ENCODE peak calls at places on chromosomes 13 and 19, in seven cellular contexts. I is HCT116, P is GM12878, U is H1, H is HepG2, E is K562, D is SK-N-SH. V is an unnamed sample.

GRCh38 chr13:59782696-59783095 is 381.0 kb downstream of the DIAPH3 start:
- DNase-seq in I (no peak), P (no peak), U (no peak), H (no peak), E (no peak), D (no peak), V (no peak)

GRCh38 chr13:91169641-91170040 is 177.8 kb upstream of the MIR17HG start:
- DNase-seq in I (no peak), P (no peak), U (no peak), H (no peak), E (no peak), D (no peak), V (no peak)

GRCh38 chr13:22080832-22081231 is 410.0 kb downstream of the FGF9 start:
- DNase-seq in I (no peak), P (no peak), U (no peak), H (no peak), E (no peak), D (no peak), V (no peak)

GRCh38 chr13:42334329-42334706 is 62.4 kb downstream of the AKAP11 start:
- DNase-seq in I (no peak), P (peak), U (peak), H (no peak), E (no peak), D (no peak), V (no peak)

GRCh38 chr13:22061806-22062391 is 391.0 kb downstream of the FGF9 start:
- DNase-seq in I (no peak), P (peak), U (no peak), H (no peak), E (no peak), D (no peak), V (no peak)

GRCh38 chr13:82330499-82330898 is 1551.8 kb downstream of the SLITRK1 start:
- DNase-seq in I (no peak), P (no peak), U (no peak), H (peak), E (peak), D (no peak), V (no peak)

GRCh38 chr19:53659292-53659691 is 27.5 kb downstream of the DPRX start:
- DNase-seq in I (no peak), P (no peak), U (peak), H (peak), E (peak), D (peak), V (peak)

GRCh38 chr19:45475537-45476348 is 7.9 kb downstream of the FOSB start:
- DNase-seq in I (no peak), P (no peak), U (no peak), H (no peak), E (no peak), D (no peak), V (no peak)

GRCh38 chr13:99062593-99062992 is 84.7 kb upstream of the DOCK9 start:
- DNase-seq in I (no peak), P (no peak), U (no peak), H (no peak), E (no peak), D (no peak), V (no peak)

GRCh38 chr19:47444388-47444821 is 25.1 kb upstream of the MEIS3 start:
- DNase-seq in I (no peak), P (no peak), U (peak), H (no peak), E (peak), D (no peak), V (no peak)

GRCh38 chr13:29935309-29935981 is 85.0 kb upstream of the UBL3 start:
- DNase-seq in I (no peak), P (peak), U (no peak), H (no peak), E (no peak), D (no peak), V (no peak)

GRCh38 chr13:110546933-110547332 is 14.6 kb downstream of the RAB20 start:
- DNase-seq in I (peak), P (no peak), U (no peak), H (peak), E (no peak), D (no peak), V (peak)

GRCh38 chr13:39892731-39893293 is 237.3 kb downstream of the COG6 start:
- DNase-seq in I (no peak), P (no peak), U (no peak), H (no peak), E (no peak), D (peak), V (no peak)

GRCh38 chr19:43524922-43525835 is 1.8 kb downstream of the ETHE1 start:
- DNase-seq in I (peak), P (peak), U (peak), H (peak), E (no peak), D (no peak), V (peak)

GRCh38 chr13:97911311-97912138 is 42.0 kb upstream of the IPO5 start:
- DNase-seq in I (peak), P (no peak), U (peak), H (peak), E (peak), D (peak), V (no peak)

GRCh38 chr13:32430018-32430747 is 2.3 kb upstream of the N4BP2L1 start:
- DNase-seq in I (no peak), P (no peak), U (no peak), H (no peak), E (no peak), D (no peak), V (no peak)

GRCh38 chr13:44236370-44236769 is 137.3 kb upstream of the SERP2 start:
- DNase-seq in I (no peak), P (no peak), U (no peak), H (no peak), E (no peak), D (no peak), V (no peak)

GRCh38 chr19:49930483-49931011 is 1.2 kb upstream of the NUP62 start:
- DNase-seq in I (peak), P (no peak), U (peak), H (no peak), E (peak), D (no peak), V (peak)

GRCh38 chr19:15239337-15239949 is 7.2 kb upstream of the EPHX3 start:
- DNase-seq in I (no peak), P (no peak), U (no peak), H (no peak), E (no peak), D (no peak), V (no peak)

GRCh38 chr13:76792680-76793334 is 93.4 kb downstream of the KCTD12 start:
- DNase-seq in I (no peak), P (no peak), U (no peak), H (no peak), E (no peak), D (no peak), V (no peak)

GRCh38 chr13:66805657-66806056 is 424.5 kb downstream of the PCDH9 start:
- DNase-seq in I (no peak), P (no peak), U (no peak), H (no peak), E (no peak), D (no peak), V (no peak)

GRCh38 chr13:36509369-36509768 is 77.1 kb downstream of the CCNA1 start:
- DNase-seq in I (no peak), P (no peak), U (no peak), H (no peak), E (no peak), D (no peak), V (no peak)

GRCh38 chr13:38348890-38349289 is 761 bp upstream of the UFM1 start:
- DNase-seq in I (no peak), P (no peak), U (no peak), H (no peak), E (no peak), D (no peak), V (no peak)

GRCh38 chr13:101751488-101751887 is 299.0 kb downstream of the ITGBL1 start:
- DNase-seq in I (no peak), P (no peak), U (no peak), H (no peak), E (no peak), D (peak), V (no peak)

GRCh38 chr19:37007587-37008220 is 70.5 kb upstream of the ZNF420 start:
- DNase-seq in I (no peak), P (no peak), U (no peak), H (no peak), E (peak), D (peak), V (no peak)

GRCh38 chr19:40807147-40808020 is 8.4 kb downstream of the EGLN2 start:
- DNase-seq in I (no peak), P (no peak), U (peak), H (peak), E (peak), D (no peak), V (peak)

GRCh38 chr13:51728972-51729371 is 75.0 kb downstream of the DHRS12 start:
- DNase-seq in I (no peak), P (no peak), U (no peak), H (no peak), E (no peak), D (no peak), V (no peak)

GRCh38 chr13:32340917-32341316 is 25.6 kb downstream of the BRCA2 start:
- DNase-seq in I (no peak), P (no peak), U (no peak), H (no peak), E (no peak), D (no peak), V (no peak)

GRCh38 chr13:83881917-83882625 is at the start of gene SLITRK1:
- DNase-seq in I (no peak), P (peak), U (peak), H (no peak), E (no peak), D (peak), V (no peak)

GRCh38 chr19:409515-410242 is 732 bp upstream of the C2CD4C start:
- DNase-seq in I (no peak), P (no peak), U (peak), H (no peak), E (peak), D (peak), V (no peak)

GRCh38 chr13:112441779-112442310 is 65.7 kb downstream of the SPACA7 start:
- DNase-seq in I (no peak), P (no peak), U (no peak), H (no peak), E (no peak), D (no peak), V (no peak)

GRCh38 chr19:45376045-45376724 is 5.8 kb upstream of the ERCC2 start:
- DNase-seq in I (peak), P (no peak), U (peak), H (peak), E (no peak), D (peak), V (no peak)

GRCh38 chr19:13212759-13213330 is 62.6 kb downstream of the IER2 start:
- DNase-seq in I (peak), P (peak), U (peak), H (peak), E (peak), D (peak), V (peak)

GRCh38 chr19:16228637-16229321 is 31.1 kb downstream of the AP1M1 start:
- DNase-seq in I (no peak), P (no peak), U (no peak), H (no peak), E (no peak), D (no peak), V (no peak)

GRCh38 chr13:28049880-28050871 is 50.2 kb downstream of the FLT3 start:
- DNase-seq in I (no peak), P (no peak), U (no peak), H (no peak), E (no peak), D (no peak), V (no peak)

GRCh38 chr13:101127741-101128353 is 288.5 kb downstream of the NALCN start:
- DNase-seq in I (peak), P (no peak), U (no peak), H (peak), E (peak), D (peak), V (peak)

GRCh38 chr19:17482877-17483604 is 12.7 kb downstream of the SLC27A1 start:
- DNase-seq in I (no peak), P (no peak), U (no peak), H (no peak), E (no peak), D (peak), V (no peak)

GRCh38 chr19:13615890-13616289 is 109.6 kb upstream of the CACNA1A start:
- DNase-seq in I (no peak), P (no peak), U (no peak), H (no peak), E (no peak), D (no peak), V (no peak)

GRCh38 chr19:4035582-4035981 is 28.0 kb downstream of the PIAS4 start:
- DNase-seq in I (no peak), P (no peak), U (no peak), H (no peak), E (no peak), D (no peak), V (no peak)

DNA sequence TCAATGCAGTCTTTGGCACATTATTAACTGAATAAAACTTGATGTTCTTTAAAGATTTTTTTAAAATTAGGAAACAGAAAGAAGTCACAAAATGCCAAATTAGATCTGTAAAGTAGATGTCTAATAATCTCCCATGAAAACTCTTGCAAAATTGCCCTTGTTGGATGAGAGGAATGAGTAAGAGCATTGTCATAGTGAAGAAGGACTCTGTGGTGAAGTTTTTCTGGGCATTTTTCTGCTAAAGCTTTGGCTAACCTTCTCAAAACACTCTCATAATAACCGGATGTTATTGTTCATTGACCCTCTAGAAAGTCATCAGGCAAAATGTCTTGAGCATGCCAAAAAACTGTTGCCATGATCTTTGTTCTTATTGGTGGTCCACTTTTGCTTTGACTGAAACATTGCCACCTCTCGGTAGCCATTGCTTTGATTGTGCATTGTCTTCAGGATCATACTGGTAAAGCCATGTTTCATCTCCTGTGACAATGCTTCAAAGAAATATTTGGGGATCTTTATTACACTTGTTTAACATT is 549.3 kb downstream of the LIG4 start:
- DNase-seq in I (no peak), P (no peak), U (no peak), H (no peak), E (no peak), D (no peak), V (no peak)
- TF ChIP-seq JUND in I (no peak), P (no peak), U (no peak), H (no peak), E (no peak), D (no peak), V (no peak)

GRCh38 chr19:41876847-41877489 is at the start of gene CD79A:
- DNase-seq in I (no peak), P (peak), U (peak), H (no peak), E (no peak), D (no peak), V (no peak)
- TF ChIP-seq JUND in I (no peak), P (peak), U (no peak), H (no peak), E (no peak), D (no peak), V (no peak)

GRCh38 chr19:38693380-38694223 is 46.2 kb downstream of the ACTN4 start:
- DNase-seq in I (peak), P (no peak), U (no peak), H (peak), E (no peak), D (no peak), V (no peak)
- TF ChIP-seq JUND in I (peak), P (no peak), U (peak), H (peak), E (peak), D (no peak), V (no peak)

GRCh38 chr13:74674701-74675100 is 540.5 kb upstream of the KLF12 start:
- DNase-seq in I (no peak), P (no peak), U (no peak), H (no peak), E (no peak), D (no peak), V (no peak)

GRCh38 chr13:74667656-74668055 is 533.5 kb upstream of the KLF12 start:
- DNase-seq in I (no peak), P (no peak), U (no peak), H (no peak), E (no peak), D (no peak), V (no peak)

GRCh38 chr13:74669149-74669548 is 534.9 kb upstream of the KLF12 start:
- DNase-seq in I (no peak), P (no peak), U (no peak), H (no peak), E (no peak), D (no peak), V (no peak)
- TF ChIP-seq JUND in I (no peak), P (no peak), U (no peak), H (no peak), E (no peak), D (no peak), V (no peak)